ENCODE peak calls at places on chromosomes 2 and 18, in ten cellular contexts. A is SK-N-SH, T is testis, B is NB4, Z is colonic mucosa, O is OCI-LY7, V is AG04450, P is cardiac muscle cell, Q is heart right ventricle, W is epithelial cell of esophagus. J is an unnamed sample.

GRCh38 chr18:10455726-10456453 is 1.5 kb downstream of the APCDD1 start:
- DNase-seq in A (no peak), T (no peak), B (no peak), Z (no peak), O (no peak), V (no peak), P (no peak), Q (no peak), W (no peak), J (no peak)

GRCh38 chr2:101106453-101107181 is 44.6 kb downstream of the TBC1D8 start:
- DNase-seq in A (no peak), T (no peak), B (no peak), Z (peak), O (no peak), V (no peak), P (no peak), Q (no peak), W (no peak), J (no peak)

GRCh38 chr2:220455389-220455788 is 828.0 kb downstream of the SLC4A3 start:
- DNase-seq in A (no peak), T (no peak), B (no peak), Z (no peak), O (no peak), V (peak), P (no peak), Q (no peak), W (peak), J (peak)

GRCh38 chr18:9069482-9070059 is 32.9 kb upstream of the NDUFV2 start:
- DNase-seq in A (no peak), T (no peak), B (no peak), Z (peak), O (peak), V (no peak), P (no peak), Q (no peak), W (no peak), J (no peak)

GRCh38 chr2:216283038-216283900 is 89.0 kb downstream of the MARCHF4 start:
- DNase-seq in A (peak), T (peak), B (peak), Z (no peak), O (peak), V (no peak), P (no peak), Q (no peak), W (peak), J (no peak)

GRCh38 chr18:68436485-68436884 is 278.4 kb downstream of the TMX3 start:
- DNase-seq in A (no peak), T (no peak), B (peak), Z (no peak), O (no peak), V (no peak), P (peak), Q (no peak), W (peak), J (peak)

GRCh38 chr18:48896875-48897511 is 53.8 kb downstream of the SMAD7 start:
- DNase-seq in A (no peak), T (peak), B (peak), Z (peak), O (peak), V (no peak), P (no peak), Q (peak), W (no peak), J (peak)

GRCh38 chr18:35526476-35527120 is 28.8 kb upstream of the INO80C start:
- DNase-seq in A (no peak), T (peak), B (peak), Z (no peak), O (no peak), V (no peak), P (peak), Q (no peak), W (peak), J (no peak)

GRCh38 chr2:222298311-222299150 is at the start of gene PAX3:
- DNase-seq in A (peak), T (no peak), B (peak), Z (no peak), O (no peak), V (no peak), P (no peak), Q (no peak), W (no peak), J (peak)

GRCh38 chr2:46257476-46257875 is 39.7 kb upstream of the EPAS1 start:
- DNase-seq in A (peak), T (no peak), B (no peak), Z (no peak), O (no peak), V (peak), P (peak), Q (no peak), W (peak), J (peak)

GRCh38 chr18:25351280-25351772 is 640 bp downstream of the ZNF521 start:
- DNase-seq in A (no peak), T (no peak), B (no peak), Z (peak), O (no peak), V (no peak), P (no peak), Q (no peak), W (no peak), J (peak)

GRCh38 chr2:148201075-148202004 is 180.4 kb downstream of the MBD5 start:
- DNase-seq in A (peak), T (peak), B (peak), Z (peak), O (peak), V (no peak), P (peak), Q (peak), W (peak), J (peak)

GRCh38 chr18:3492166-3492565 is 42.2 kb downstream of the TGIF1 start:
- DNase-seq in A (no peak), T (no peak), B (no peak), Z (no peak), O (no peak), V (no peak), P (no peak), Q (no peak), W (no peak), J (no peak)

GRCh38 chr2:58866527-58866926 is 625.4 kb upstream of the FANCL start:
- DNase-seq in A (no peak), T (no peak), B (no peak), Z (no peak), O (no peak), V (no peak), P (no peak), Q (no peak), W (no peak), J (no peak)

GRCh38 chr2:101012706-101013181 is 10.7 kb downstream of the RPL31 start:
- DNase-seq in A (peak), T (peak), B (peak), Z (peak), O (peak), V (no peak), P (peak), Q (no peak), W (peak), J (peak)

GRCh38 chr2:9782197-9782719 is 61.0 kb upstream of the TAF1B start:
- DNase-seq in A (no peak), T (no peak), B (no peak), Z (peak), O (no peak), V (no peak), P (no peak), Q (no peak), W (peak), J (no peak)

GRCh38 chr2:190180313-190181065 is 118.0 kb upstream of the MSTN start:
- DNase-seq in A (peak), T (peak), B (peak), Z (peak), O (peak), V (no peak), P (peak), Q (peak), W (peak), J (peak)

GRCh38 chr18:59911600-59911999 is 11.8 kb downstream of the PMAIP1 start:
- DNase-seq in A (no peak), T (no peak), B (peak), Z (no peak), O (peak), V (no peak), P (no peak), Q (no peak), W (no peak), J (no peak)

GRCh38 chr18:11654736-11655604 is 34.1 kb upstream of the GNAL start:
- DNase-seq in A (peak), T (peak), B (peak), Z (peak), O (peak), V (no peak), P (peak), Q (peak), W (peak), J (peak)

GRCh38 chr2:85978883-85979780 is 90.3 kb upstream of the ST3GAL5 start:
- DNase-seq in A (no peak), T (no peak), B (no peak), Z (no peak), O (no peak), V (no peak), P (no peak), Q (no peak), W (no peak), J (peak)

GRCh38 chr18:24560511-24560981 is 100.1 kb downstream of the HRH4 start:
- DNase-seq in A (no peak), T (no peak), B (no peak), Z (no peak), O (no peak), V (no peak), P (no peak), Q (no peak), W (peak), J (no peak)

DNA sequence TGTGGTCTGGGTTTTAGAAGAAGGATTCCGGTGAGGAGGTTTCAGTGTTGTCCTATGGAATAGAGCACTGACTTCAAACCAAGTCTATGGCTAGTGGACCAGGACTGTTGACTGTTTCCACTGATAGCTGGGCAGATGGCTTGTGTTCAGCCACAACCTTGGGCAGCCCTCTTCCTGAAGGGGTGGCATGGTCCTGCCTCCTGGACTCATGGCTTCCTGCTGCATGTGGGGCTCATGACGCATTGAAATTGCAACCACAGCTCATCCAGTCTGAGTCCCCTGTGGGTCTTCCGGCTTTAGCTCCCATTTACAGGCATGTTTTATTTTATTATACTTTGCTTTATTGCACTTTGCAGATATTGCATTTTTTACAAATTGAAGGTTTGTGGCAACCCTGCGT is 105.0 kb downstream of the B3GNT2 start:
- DNase-seq in A (no peak), T (no peak), B (peak), Z (no peak), O (no peak), V (no peak), P (no peak), Q (no peak), W (no peak), J (no peak)
- H3K4me3 ChIP-seq in A (no peak), T (no peak), B (no peak), Z (no peak), O (no peak), V (no peak), P (no peak), Q (no peak), W (no peak), J (no peak)

GRCh38 chr2:179936654-179937053 is 70.4 kb downstream of the CWC22 start:
- DNase-seq in A (peak), T (peak), B (peak), Z (peak), O (peak), V (no peak), P (peak), Q (no peak), W (peak), J (no peak)
- TF ChIP-seq CTCF in A (peak), T (peak), B (peak), Z (peak), O (peak), V (peak), P (peak), Q (no peak), W (peak), J (peak)

DNA sequence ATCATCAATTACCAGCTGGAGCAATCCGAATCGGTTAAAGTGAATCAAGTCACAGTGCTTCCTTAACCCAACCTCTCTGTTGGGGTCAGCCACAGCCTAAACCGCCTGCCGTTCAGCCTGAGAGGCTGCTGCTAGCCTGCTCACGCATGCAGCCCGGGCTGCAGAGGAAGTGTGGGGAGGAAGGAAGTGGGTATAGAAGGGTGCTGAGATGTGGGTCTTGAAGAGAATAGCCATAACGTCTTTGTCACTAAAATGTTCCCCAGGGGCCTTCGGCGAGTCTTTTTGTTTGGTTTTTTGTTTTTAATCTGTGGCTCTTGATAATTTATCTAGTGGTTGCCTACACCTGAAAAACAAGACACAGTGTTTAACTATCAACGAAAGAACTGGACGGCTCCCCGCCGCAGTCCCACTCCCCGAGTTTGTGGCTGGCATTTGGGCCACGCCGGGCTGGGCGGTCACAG is 496 bp upstream of the ITGA4 start:
- DNase-seq in A (peak), T (peak), B (peak), Z (peak), O (peak), V (no peak), P (peak), Q (peak), W (peak), J (peak)
- H3K4me3 ChIP-seq in A (peak), T (peak), B (peak), Z (peak), O (peak), V (peak), P (peak), Q (peak), W (peak), J (peak)

DNA sequence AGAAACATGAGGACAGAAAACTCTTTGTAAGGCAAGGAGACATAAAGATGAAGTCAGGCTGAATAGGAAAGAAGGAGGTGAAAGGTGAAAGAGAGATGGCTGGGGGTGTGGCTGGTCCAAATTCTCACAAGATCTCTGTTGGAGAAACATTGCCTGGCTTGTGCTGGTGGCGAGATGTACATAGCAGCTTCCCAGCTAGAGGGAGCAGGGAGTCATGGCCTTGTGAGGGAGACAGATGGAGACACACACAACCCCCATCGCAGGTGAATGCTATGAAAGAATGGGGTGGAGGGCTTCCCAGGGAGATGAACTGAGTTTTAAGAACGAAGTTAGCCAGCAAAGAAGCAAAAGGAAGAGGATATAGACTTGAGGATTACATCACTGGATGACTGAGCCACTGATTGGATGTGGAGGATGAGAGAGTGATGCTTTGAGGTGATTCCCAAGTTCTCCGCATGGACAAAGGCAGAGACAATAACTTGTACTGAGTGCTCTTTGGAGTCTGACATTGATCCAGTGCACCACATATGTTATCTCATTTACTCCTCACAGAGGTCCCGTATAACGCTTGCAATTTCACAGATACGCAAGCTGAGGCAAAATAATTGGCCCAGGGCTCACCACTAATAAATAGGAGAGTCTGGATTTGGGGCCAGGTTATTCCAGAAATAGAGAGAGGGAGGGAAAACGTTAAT is 3.6 kb upstream of the EMX1 start:
- DNase-seq in A (no peak), T (no peak), B (no peak), Z (no peak), O (no peak), V (no peak), P (no peak), Q (no peak), W (no peak), J (no peak)
- TF ChIP-seq CTCF in A (no peak), T (no peak), B (no peak), Z (no peak), O (no peak), V (peak), P (peak), Q (no peak), W (peak), J (peak)

DNA sequence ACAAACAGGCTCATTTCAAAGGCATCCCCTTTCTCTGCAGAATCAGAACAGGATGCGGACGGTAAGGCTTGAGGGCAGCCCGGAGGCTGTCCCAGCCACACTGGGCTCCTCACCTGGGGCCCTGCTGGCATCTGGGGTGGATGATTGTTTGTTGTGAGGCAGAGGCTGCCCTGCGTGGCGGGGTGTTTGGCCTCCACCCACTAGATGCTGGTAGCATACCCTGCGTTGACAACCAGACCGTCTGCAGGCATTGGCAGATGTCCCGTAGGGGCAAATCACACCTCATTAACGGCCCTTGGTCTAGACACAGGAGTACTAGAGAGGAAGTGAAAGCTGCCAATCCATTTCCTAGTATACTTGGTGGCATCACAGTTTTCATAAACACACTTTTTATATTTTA is 52.3 kb downstream of the MBP start:
- DNase-seq in A (no peak), T (no peak), B (no peak), Z (no peak), O (peak), V (no peak), P (no peak), Q (no peak), W (no peak), J (no peak)
- H3K4me3 ChIP-seq in A (no peak), T (no peak), B (no peak), Z (no peak), O (peak), V (no peak), P (no peak), Q (no peak), W (no peak), J (no peak)